ENCODE peak calls at places on chromosomes 4 and X, in four cellular contexts. B is HCT116, V is K562, Z is HepG2. E is an unnamed sample.

GRCh38 chr4:96638132-96638531 is 798.2 kb downstream of the PDHA2 start:
- DNase-seq in B (no peak), V (no peak), Z (no peak), E (no peak)

GRCh38 chrX:108036298-108036973 is 8.4 kb upstream of the VSIG1 start:
- DNase-seq in V (peak), Z (peak), B (no peak), E (peak)

GRCh38 chr4:48785302-48785701 is 5.2 kb upstream of the FRYL start:
- DNase-seq in B (no peak), V (no peak), Z (no peak), E (no peak)

GRCh38 chr4:168781341-168781740 is 228.7 kb downstream of the CBR4 start:
- DNase-seq in Z (no peak), V (no peak), B (no peak), E (no peak)

GRCh38 chr4:147355849-147356248 is 125.0 kb upstream of the EDNRA start:
- DNase-seq in V (no peak), B (no peak), Z (no peak), E (no peak)

GRCh38 chr4:27081675-27082579 is 221.3 kb downstream of the STIM2 start:
- DNase-seq in B (no peak), Z (no peak), V (no peak), E (no peak)

GRCh38 chrX:20527041-20527440 is 260.3 kb upstream of the RPS6KA3 start:
- DNase-seq in V (no peak), Z (peak), B (no peak), E (no peak)

GRCh38 chrX:1075156-1075555 is 137.3 kb downstream of the CRLF2 start:
- DNase-seq in Z (no peak), B (no peak), V (no peak), E (no peak)

GRCh38 chrX:154495472-154495922 is 5.1 kb upstream of the SLC10A3 start:
- DNase-seq in V (peak), Z (no peak), B (no peak), E (no peak)

GRCh38 chr4:78937837-78938236 is 1.4 kb downstream of the PAQR3 start:
- DNase-seq in V (no peak), B (no peak), Z (peak), E (no peak)

GRCh38 chrX:1109580-1110119 is 102.8 kb downstream of the CRLF2 start:
- DNase-seq in Z (no peak), V (no peak), B (no peak), E (no peak)

GRCh38 chr4:138890921-138891570 is 124.5 kb upstream of the NOCT start:
- DNase-seq in Z (no peak), B (no peak), V (no peak), E (no peak)

GRCh38 chr4:99633772-99634171 is 23.9 kb downstream of the C4orf54 start:
- DNase-seq in B (no peak), V (no peak), Z (peak), E (no peak)

GRCh38 chr4:47471064-47471463 is 7.6 kb upstream of the COMMD8 start:
- DNase-seq in V (no peak), B (no peak), Z (no peak), E (no peak)

GRCh38 chrX:130304587-130305368 is 34.9 kb upstream of the SLC25A14 start:
- DNase-seq in Z (no peak), V (no peak), B (no peak), E (no peak)

GRCh38 chr4:169311643-169312365 is 41.0 kb upstream of the SH3RF1 start:
- DNase-seq in Z (peak), B (peak), V (peak), E (no peak)

GRCh38 chr4:168070903-168071302 is 21.4 kb upstream of the ANXA10 start:
- DNase-seq in V (no peak), Z (no peak), B (no peak), E (no peak)

DNA sequence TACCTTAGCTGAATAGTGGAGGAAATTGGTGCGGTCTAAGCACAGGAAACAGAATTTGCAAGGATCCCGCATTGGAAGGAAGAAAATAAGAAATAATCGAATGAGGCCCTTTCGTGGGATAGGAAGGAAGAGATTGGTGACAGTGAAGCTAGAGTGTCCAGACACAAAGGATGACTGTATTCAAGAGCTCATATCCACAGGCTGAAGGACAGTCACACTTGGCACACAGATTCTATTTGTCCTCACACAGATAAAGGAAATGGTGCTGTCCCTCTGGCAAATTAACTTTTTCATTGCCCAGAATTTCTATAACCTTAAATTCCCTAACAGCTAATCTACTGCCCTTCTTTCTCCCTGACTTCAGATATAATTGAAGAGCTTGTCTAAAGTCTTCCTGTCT is 2188.9 kb upstream of the TENM3 start:
- DNase-seq in V (no peak), B (no peak), Z (no peak), E (no peak)
- TF ChIP-seq TCF7L2 in V (no peak), B (no peak), Z (no peak), E (no peak)

GRCh38 chr4:39383690-39384089 is 17.5 kb upstream of the RFC1 start:
- DNase-seq in Z (peak), V (no peak), B (no peak), E (no peak)
- TF ChIP-seq TCF7L2 in Z (no peak), V (no peak), B (no peak), E (no peak)

DNA sequence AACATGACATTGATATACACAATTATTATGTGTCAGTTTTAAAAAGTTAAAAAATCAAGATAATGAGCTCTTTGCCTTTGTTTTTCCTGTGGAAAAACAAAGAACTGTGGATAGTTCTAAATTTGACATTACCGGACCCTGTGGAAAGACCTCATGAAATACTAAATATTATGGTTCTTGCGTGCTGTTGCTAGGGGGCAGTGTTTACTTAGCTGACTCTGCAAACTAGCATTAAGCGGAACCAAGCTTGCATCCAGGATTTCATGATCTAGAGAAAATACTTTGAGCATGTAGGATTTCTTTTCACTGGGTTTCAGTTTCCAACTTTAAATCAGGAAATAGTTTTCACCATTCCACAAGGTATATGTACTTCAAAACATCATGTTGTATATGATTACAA is 33.6 kb downstream of the CLCN4 start:
- DNase-seq in B (peak), Z (peak), V (peak), E (peak)
- TF ChIP-seq TCF7L2 in B (no peak), Z (no peak), V (no peak), E (no peak)

GRCh38 chr4:72767903-72768817 is 199.1 kb upstream of the ADAMTS3 start:
- DNase-seq in Z (no peak), B (no peak), V (peak), E (no peak)
- TF ChIP-seq TCF7L2 in Z (no peak), B (no peak), V (no peak), E (no peak)

GRCh38 chr4:20687894-20688293 is 12.4 kb upstream of the PACRGL start:
- DNase-seq in B (no peak), V (no peak), Z (no peak), E (no peak)
- TF ChIP-seq TCF7L2 in B (no peak), V (no peak), Z (no peak), E (no peak)

DNA sequence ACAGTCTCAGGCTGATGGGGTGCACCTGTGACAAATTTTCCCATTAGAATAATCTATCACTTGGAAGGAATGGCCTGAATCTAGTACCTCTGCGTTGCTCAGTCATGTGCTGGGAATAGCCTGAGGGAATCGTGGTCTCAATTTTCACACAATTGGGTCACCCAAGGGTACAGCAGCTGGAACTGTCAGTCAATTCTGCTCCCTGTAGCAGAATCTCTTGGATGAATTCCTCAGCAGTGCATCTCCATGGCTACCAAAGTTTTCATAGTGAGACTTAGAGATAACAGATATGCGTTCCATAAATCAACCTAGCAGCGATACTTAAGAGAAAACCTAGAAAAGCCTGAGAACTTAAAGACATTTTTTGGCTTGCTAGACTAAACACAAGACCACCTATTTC is 288.7 kb upstream of the CTSO start:
- DNase-seq in V (no peak), B (no peak), Z (no peak), E (no peak)
- TF ChIP-seq TCF7L2 in V (no peak), B (no peak), Z (no peak), E (no peak)

DNA sequence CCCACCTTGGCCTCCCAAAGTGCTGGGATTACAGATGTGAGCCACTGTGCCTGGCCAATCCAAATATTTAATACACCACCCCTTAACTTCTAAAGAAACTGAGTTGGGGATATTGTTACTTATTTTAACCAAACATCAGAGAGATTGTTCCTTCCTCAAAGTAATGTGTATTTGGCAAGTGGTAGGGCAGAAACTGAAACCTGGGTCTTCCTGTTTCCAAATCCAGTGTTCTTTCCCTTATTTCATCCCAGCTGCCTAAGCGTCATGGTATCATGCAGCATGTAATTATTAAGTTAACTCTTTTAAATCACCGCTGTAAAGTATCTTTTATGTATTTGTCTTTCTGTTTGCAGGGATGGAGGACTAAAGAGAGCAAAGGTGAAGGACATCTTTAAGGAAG is 68.4 kb downstream of the GPAT3 start:
- DNase-seq in B (no peak), V (no peak), Z (no peak), E (no peak)
- TF ChIP-seq TCF7L2 in B (no peak), V (no peak), Z (no peak), E (no peak)

DNA sequence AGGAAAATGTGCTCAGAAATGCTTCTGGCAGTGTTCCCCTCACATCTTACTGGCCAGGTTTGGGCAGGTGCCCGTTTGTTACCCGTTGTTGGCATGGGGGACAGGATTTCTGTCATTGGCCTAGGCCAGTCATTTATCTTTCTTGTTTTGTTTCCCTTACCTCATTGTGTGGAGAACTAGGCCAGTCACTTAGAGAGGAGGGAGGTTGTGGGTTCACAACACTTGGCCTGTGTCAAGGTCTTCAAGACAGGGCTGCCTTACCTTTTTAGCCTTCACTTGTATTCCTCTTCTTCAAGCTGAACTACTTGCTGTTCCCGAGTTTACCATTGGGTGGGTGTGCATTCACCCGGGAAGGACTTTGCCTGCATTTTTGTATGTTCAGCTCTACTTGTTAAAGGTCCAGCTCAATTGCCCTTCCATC is 17.7 kb downstream of the SNX25 start:
- DNase-seq in Z (peak), V (no peak), B (no peak), E (no peak)
- TF ChIP-seq TCF7L2 in Z (no peak), V (no peak), B (no peak), E (no peak)

GRCh38 chr4:70747874-70748273 is 26.1 kb downstream of the RUFY3 start:
- DNase-seq in Z (no peak), V (no peak), B (no peak), E (no peak)

GRCh38 chr4:70739496-70740337 is 18.0 kb downstream of the RUFY3 start:
- DNase-seq in B (no peak), Z (peak), V (no peak), E (no peak)

GRCh38 chr4:70746179-70746839 is 24.5 kb downstream of the RUFY3 start:
- DNase-seq in V (no peak), Z (no peak), B (no peak), E (no peak)

GRCh38 chr4:70741872-70742271 is 20.1 kb downstream of the RUFY3 start:
- DNase-seq in B (no peak), Z (no peak), V (no peak), E (no peak)

GRCh38 chr4:70743728-70744127 is 22.0 kb downstream of the RUFY3 start:
- DNase-seq in Z (no peak), B (no peak), V (no peak), E (no peak)
- TF ChIP-seq TCF7L2 in Z (no peak), B (no peak), V (no peak), E (no peak)